ENCODE peak calls at places on chromosome 21, in four cellular contexts. A is Peyer's patch, F is kidney epithelial cell, I is pancreas. V is an unnamed sample.

GRCh38 chr21:32921632-32922230 is 104.0 kb upstream of the OLIG2 start:
- DNase-seq in A (peak), F (no peak), I (no peak), V (no peak)

GRCh38 chr21:42012763-42013329 is 2.7 kb upstream of the ZBTB21 start:
- DNase-seq in A (no peak), F (no peak), I (no peak), V (no peak)

GRCh38 chr21:21897275-21897883 is 899.2 kb downstream of the NCAM2 start:
- DNase-seq in A (no peak), F (no peak), I (no peak), V (no peak)

GRCh38 chr21:20603236-20603635 is 395.0 kb upstream of the NCAM2 start:
- DNase-seq in A (no peak), F (no peak), I (no peak), V (no peak)

GRCh38 chr21:39694750-39695149 is 50.2 kb upstream of the IGSF5 start:
- DNase-seq in A (no peak), F (no peak), I (no peak), V (peak)

GRCh38 chr21:42574234-42575027 is 60.8 kb downstream of the SLC37A1 start:
- DNase-seq in A (peak), F (no peak), I (no peak), V (peak)

GRCh38 chr21:42002421-42002958 is 7.7 kb downstream of the ZBTB21 start:
- DNase-seq in A (no peak), F (peak), I (no peak), V (peak)

GRCh38 chr21:42829417-42829816 is 49.9 kb downstream of the WDR4 start:
- DNase-seq in A (peak), F (no peak), I (no peak), V (no peak)

GRCh38 chr21:34199121-34199910 is 125.9 kb downstream of the MRPS6 start:
- DNase-seq in A (no peak), F (no peak), I (no peak), V (no peak)

GRCh38 chr21:38819719-38820147 is 14.0 kb downstream of the ETS2 start:
- DNase-seq in A (no peak), F (no peak), I (no peak), V (peak)

GRCh38 chr21:38913120-38913975 is 107.6 kb downstream of the ETS2 start:
- DNase-seq in A (peak), F (no peak), I (peak), V (no peak)

GRCh38 chr21:34534522-34534921 is 22.5 kb upstream of the KCNE1 start:
- DNase-seq in A (no peak), F (no peak), I (no peak), V (no peak)

GRCh38 chr21:27590271-27590670 is 623.4 kb upstream of the ADAMTS5 start:
- DNase-seq in A (no peak), F (no peak), I (no peak), V (peak)

GRCh38 chr21:33871171-33871570 is 44.4 kb downstream of the ATP5PO start:
- DNase-seq in A (no peak), F (no peak), I (no peak), V (peak)

GRCh38 chr21:39022035-39022900 is 161.0 kb downstream of the PSMG1 start:
- DNase-seq in A (no peak), F (no peak), I (no peak), V (no peak)

GRCh38 chr21:21003701-21004100 is 5.5 kb downstream of the NCAM2 start:
- DNase-seq in A (no peak), F (no peak), I (no peak), V (peak)

GRCh38 chr21:42060166-42060565 is 11.0 kb upstream of the UMODL1 start:
- DNase-seq in A (no peak), F (no peak), I (no peak), V (no peak)

GRCh38 chr21:30479259-30479658 is 908 bp downstream of the KRTAP19-1 start:
- DNase-seq in A (no peak), F (no peak), I (no peak), V (no peak)

GRCh38 chr21:38499296-38499695 is 1.0 kb upstream of the ERG start:
- DNase-seq in A (no peak), F (no peak), I (no peak), V (no peak)

DNA sequence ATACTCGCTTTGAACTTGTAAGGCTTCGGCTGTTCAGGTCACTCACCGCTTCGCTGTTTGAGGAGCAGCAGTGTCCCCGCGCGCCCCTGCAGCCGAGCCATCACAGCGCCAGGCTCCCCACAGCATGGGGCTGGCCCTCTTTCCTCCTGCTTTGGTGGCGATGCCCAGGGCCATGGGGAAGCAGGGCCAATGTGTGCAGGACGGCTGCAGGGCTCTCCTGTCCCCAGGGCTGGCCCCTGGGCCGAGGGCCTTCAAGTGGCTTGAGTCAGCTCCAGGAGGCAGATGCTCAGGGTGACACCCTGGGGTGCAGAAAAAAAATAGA is 38.5 kb upstream of the TRAPPC10 start:
- DNase-seq in A (no peak), F (no peak), I (no peak), V (no peak)
- TF ChIP-seq CTCF in A (no peak), F (no peak), I (no peak), V (no peak)

GRCh38 chr21:23402929-23403520 is 2204.3 kb downstream of the MRPL39 start:
- DNase-seq in A (no peak), F (no peak), I (no peak), V (no peak)

GRCh38 chr21:23398726-23399125 is 2208.6 kb downstream of the MRPL39 start:
- DNase-seq in A (no peak), F (no peak), I (no peak), V (no peak)

GRCh38 chr21:23401278-23401677 is 2206.0 kb downstream of the MRPL39 start:
- DNase-seq in A (no peak), F (no peak), I (no peak), V (no peak)
- TF ChIP-seq CTCF in A (no peak), F (no peak), I (no peak), V (no peak)

DNA sequence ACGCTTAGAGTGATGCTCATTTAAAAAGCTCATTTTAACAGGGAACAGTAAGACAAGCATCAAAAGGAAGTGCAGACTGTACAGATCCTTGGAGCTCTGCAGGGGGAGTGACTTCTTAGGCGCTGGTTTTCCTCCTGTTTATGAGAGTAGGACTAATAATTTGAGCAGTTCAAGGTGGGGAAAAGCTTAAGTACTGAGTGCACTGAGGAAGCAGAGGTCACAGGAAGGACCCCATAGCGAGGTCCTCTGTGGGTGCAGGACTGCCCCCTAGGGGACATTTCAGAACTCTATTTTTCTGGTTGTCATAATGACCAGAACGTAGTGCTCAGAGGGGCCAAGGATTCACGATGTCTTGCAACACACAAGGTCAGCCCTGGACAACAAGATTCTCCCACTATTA is 112.1 kb downstream of the HLCS start:
- DNase-seq in A (no peak), F (no peak), I (no peak), V (peak)
- TF ChIP-seq CTCF in A (peak), F (peak), I (no peak), V (peak)

GRCh38 chr21:44057055-44057454 is 44.9 kb downstream of the TRAPPC10 start:
- DNase-seq in A (no peak), F (no peak), I (no peak), V (no peak)

GRCh38 chr21:44058652-44058964 is 46.5 kb downstream of the TRAPPC10 start:
- DNase-seq in A (no peak), F (no peak), I (no peak), V (no peak)

GRCh38 chr21:44059710-44060109 is 47.5 kb upstream of the PWP2 start:
- DNase-seq in A (no peak), F (no peak), I (no peak), V (no peak)

GRCh38 chr21:44057960-44058651 is 46.0 kb downstream of the TRAPPC10 start:
- DNase-seq in A (no peak), F (no peak), I (no peak), V (no peak)

DNA sequence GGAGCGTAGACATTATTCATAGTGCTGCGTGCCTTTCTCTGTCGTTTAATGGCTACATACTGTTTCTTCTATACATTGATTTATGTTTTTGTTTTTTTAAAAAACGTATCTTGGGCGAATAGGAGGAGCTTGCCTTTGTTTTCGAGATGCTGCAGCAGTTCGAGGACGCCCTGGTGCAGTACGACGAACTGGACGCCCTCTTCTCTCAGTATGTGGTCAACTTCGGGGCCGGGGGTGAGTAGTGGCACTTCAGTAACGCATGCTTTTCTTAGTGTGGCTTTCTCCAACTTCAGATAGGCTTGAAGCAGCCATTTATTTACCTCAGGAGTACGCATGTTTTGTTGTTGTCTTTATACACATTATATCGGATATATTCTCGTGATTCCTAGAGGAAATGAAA is 46.9 kb downstream of the TRAPPC10 start:
- DNase-seq in A (no peak), F (no peak), I (no peak), V (no peak)
- TF ChIP-seq CTCF in A (no peak), F (no peak), I (no peak), V (no peak)

GRCh38 chr21:45948576-45949141 is 32.9 kb upstream of the COL6A1 start:
- DNase-seq in A (no peak), F (no peak), I (no peak), V (no peak)

GRCh38 chr21:45947296-45947695 is 34.3 kb upstream of the COL6A1 start:
- DNase-seq in A (no peak), F (no peak), I (no peak), V (no peak)

GRCh38 chr21:45945868-45946210 is 35.7 kb upstream of the COL6A1 start:
- DNase-seq in A (no peak), F (no peak), I (no peak), V (no peak)

GRCh38 chr21:45949928-45950739 is 31.4 kb upstream of the COL6A1 start:
- DNase-seq in A (no peak), F (no peak), I (no peak), V (no peak)

GRCh38 chr21:45947716-45948255 is 33.8 kb upstream of the COL6A1 start:
- DNase-seq in A (no peak), F (no peak), I (no peak), V (no peak)
- TF ChIP-seq CTCF in A (no peak), F (no peak), I (no peak), V (no peak)

GRCh38 chr21:44578371-44579055 is 1.9 kb downstream of the KRTAP10-5 start:
- DNase-seq in A (peak), F (no peak), I (no peak), V (no peak)
- TF ChIP-seq CTCF in A (no peak), F (no peak), I (no peak), V (no peak)

GRCh38 chr21:35860181-35860869 is 200.0 kb downstream of the SETD4 start:
- DNase-seq in A (peak), F (no peak), I (no peak), V (no peak)
- TF ChIP-seq CTCF in A (peak), F (no peak), I (no peak), V (no peak)

GRCh38 chr21:29475329-29475728 is 176.6 kb downstream of the BACH1 start:
- DNase-seq in A (no peak), F (no peak), I (no peak), V (no peak)
- TF ChIP-seq CTCF in A (no peak), F (no peak), I (no peak), V (no peak)

V was measured in brain microvascular endothelial cell.